ENCODE peak calls at places on chromosomes 7 and 10, in ten cellular contexts. M, G, K, N, H, J, X, Y, B and F are unnamed samples.
A peak's percentile ranks its signal among the peaks of the same experiment; 100 is the strongest.

GRCh38 chr7:102976493-102976892 is 63.7 kb downstream of the LRRC17 start:
- DNase-seq in M (no peak), G (no peak), K (no peak), N (no peak), H (no peak), J (no peak), X (no peak), Y (no peak), B (no peak), F (no peak)

GRCh38 chr10:43304687-43305333 is 37.9 kb upstream of the RASGEF1A start:
- DNase-seq in M (no peak), G (peak; percentile 87), K (peak; percentile 76), N (peak; percentile 51), H (peak; percentile 43), J (peak; percentile 79), X (no peak), Y (peak; percentile 94), B (peak; percentile 83), F (peak; percentile 76)

GRCh38 chr7:99011706-99012404 is 132.1 kb downstream of the SMURF1 start:
- DNase-seq in M (no peak), G (peak; percentile 53), K (peak; percentile 14), N (no peak), H (no peak), J (peak; percentile 48), X (no peak), Y (no peak), B (peak; percentile 18), F (no peak)

GRCh38 chr7:45292481-45292880 is 134.9 kb downstream of the RAMP3 start:
- DNase-seq in M (no peak), G (no peak), K (no peak), N (no peak), H (no peak), J (no peak), X (no peak), Y (no peak), B (no peak), F (no peak)

GRCh38 chr10:5543628-5544027 is 18.9 kb downstream of the CALML3 start:
- DNase-seq in M (no peak), G (no peak), K (no peak), N (no peak), H (peak; percentile 33), J (no peak), X (no peak), Y (no peak), B (no peak), F (no peak)

GRCh38 chr7:139738772-139739171 is 39.0 kb downstream of the HIPK2 start:
- DNase-seq in M (no peak), G (no peak), K (no peak), N (no peak), H (no peak), J (no peak), X (no peak), Y (no peak), B (no peak), F (no peak)

GRCh38 chr10:93777092-93777491 is 19.4 kb downstream of the LGI1 start:
- DNase-seq in M (no peak), G (no peak), K (no peak), N (no peak), H (no peak), J (no peak), X (no peak), Y (no peak), B (no peak), F (no peak)

GRCh38 chr10:129550111-129550510 is 83.1 kb downstream of the MGMT start:
- DNase-seq in M (no peak), G (no peak), K (no peak), N (no peak), H (no peak), J (no peak), X (no peak), Y (no peak), B (no peak), F (no peak)

GRCh38 chr7:64869912-64870562 is 33.0 kb upstream of the ZNF273 start:
- DNase-seq in M (no peak), G (no peak), K (no peak), N (peak; percentile 2), H (no peak), J (no peak), X (no peak), Y (peak; percentile 89), B (no peak), F (no peak)

GRCh38 chr10:126082067-126082466 is 185.7 kb downstream of the FANK1 start:
- DNase-seq in M (no peak), G (peak; percentile 45), K (no peak), N (no peak), H (no peak), J (no peak), X (no peak), Y (no peak), B (no peak), F (no peak)

GRCh38 chr7:37065779-37066271 is 341.5 kb upstream of the AOAH start:
- DNase-seq in M (no peak), G (no peak), K (no peak), N (no peak), H (no peak), J (no peak), X (no peak), Y (no peak), B (no peak), F (no peak)

GRCh38 chr7:155948423-155948822 is 136.2 kb upstream of the SHH start:
- DNase-seq in M (no peak), G (peak; percentile 38), K (no peak), N (no peak), H (no peak), J (no peak), X (no peak), Y (peak; percentile 88), B (no peak), F (no peak)

GRCh38 chr7:155944901-155945300 is 132.6 kb upstream of the SHH start:
- DNase-seq in M (no peak), G (no peak), K (no peak), N (no peak), H (no peak), J (no peak), X (no peak), Y (no peak), B (no peak), F (no peak)

GRCh38 chr7:155947051-155947450 is 134.8 kb upstream of the SHH start:
- DNase-seq in M (no peak), G (no peak), K (no peak), N (no peak), H (peak; percentile 29), J (no peak), X (no peak), Y (no peak), B (no peak), F (no peak)

GRCh38 chr7:155943251-155943899 is 131.1 kb upstream of the SHH start:
- DNase-seq in M (no peak), G (no peak), K (no peak), N (no peak), H (no peak), J (no peak), X (no peak), Y (peak; percentile 80), B (no peak), F (no peak)

GRCh38 chr7:155945670-155946325 is 133.5 kb upstream of the SHH start:
- DNase-seq in M (no peak), G (peak; percentile 19), K (no peak), N (no peak), H (no peak), J (no peak), X (no peak), Y (peak; percentile 75), B (no peak), F (no peak)
- TF ChIP-seq EP300 in M (no peak), G (no peak), K (no peak), N (no peak), H (no peak), J (no peak), X (no peak), Y (no peak), B (no peak), F (no peak)

DNA sequence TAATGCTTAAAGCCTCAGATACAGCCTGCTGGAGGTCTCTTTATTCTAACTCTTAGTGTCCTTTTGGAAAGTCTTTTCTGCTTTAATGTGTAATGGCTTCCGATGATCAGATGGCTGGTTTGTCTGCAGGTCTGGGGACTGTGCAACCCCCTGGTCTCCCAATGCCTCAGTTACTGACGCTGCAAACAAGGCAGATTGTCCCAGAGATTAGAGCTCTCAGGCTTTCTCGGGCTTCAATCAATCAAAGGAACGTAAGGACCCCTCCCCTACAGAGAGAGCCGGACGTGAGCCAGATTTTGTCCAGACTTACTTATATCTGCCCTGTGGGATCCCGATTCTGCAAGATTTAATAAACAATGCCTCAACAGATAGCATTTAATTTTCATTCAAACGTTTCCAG is 143.2 kb downstream of the PRPF18 start:
- DNase-seq in M (no peak), G (no peak), K (no peak), N (no peak), H (no peak), J (no peak), X (no peak), Y (no peak), B (no peak), F (no peak)
- TF ChIP-seq POLR2A in M (no peak), G (no peak), K (no peak), N (no peak), H (no peak), J (no peak), X (no peak), Y (no peak), B (no peak), F (no peak)

DNA sequence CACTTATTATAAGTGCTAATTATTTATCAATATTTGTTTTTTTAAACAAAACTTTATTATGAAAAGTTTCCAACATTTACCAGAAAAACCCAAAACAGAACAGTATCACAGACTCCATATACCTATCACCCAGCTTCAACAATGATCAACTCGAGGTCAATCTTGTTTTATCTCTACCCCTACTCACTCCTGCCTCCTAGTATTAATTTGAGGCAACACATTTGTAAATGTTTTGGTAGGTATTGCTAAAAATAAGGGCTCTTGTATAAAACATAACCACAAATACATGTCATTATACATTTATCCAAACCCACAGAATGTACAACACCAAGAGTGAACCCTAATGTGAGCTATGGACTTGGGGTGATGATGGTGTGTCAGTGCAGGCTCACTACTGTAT is 15.9 kb upstream of the CDH23 start:
- DNase-seq in M (no peak), G (no peak), K (no peak), N (no peak), H (no peak), J (no peak), X (no peak), Y (no peak), B (no peak), F (no peak)
- TF ChIP-seq EP300 in M (no peak), G (no peak), K (no peak), N (no peak), H (no peak), J (no peak), X (no peak), Y (no peak), B (no peak), F (no peak)

DNA sequence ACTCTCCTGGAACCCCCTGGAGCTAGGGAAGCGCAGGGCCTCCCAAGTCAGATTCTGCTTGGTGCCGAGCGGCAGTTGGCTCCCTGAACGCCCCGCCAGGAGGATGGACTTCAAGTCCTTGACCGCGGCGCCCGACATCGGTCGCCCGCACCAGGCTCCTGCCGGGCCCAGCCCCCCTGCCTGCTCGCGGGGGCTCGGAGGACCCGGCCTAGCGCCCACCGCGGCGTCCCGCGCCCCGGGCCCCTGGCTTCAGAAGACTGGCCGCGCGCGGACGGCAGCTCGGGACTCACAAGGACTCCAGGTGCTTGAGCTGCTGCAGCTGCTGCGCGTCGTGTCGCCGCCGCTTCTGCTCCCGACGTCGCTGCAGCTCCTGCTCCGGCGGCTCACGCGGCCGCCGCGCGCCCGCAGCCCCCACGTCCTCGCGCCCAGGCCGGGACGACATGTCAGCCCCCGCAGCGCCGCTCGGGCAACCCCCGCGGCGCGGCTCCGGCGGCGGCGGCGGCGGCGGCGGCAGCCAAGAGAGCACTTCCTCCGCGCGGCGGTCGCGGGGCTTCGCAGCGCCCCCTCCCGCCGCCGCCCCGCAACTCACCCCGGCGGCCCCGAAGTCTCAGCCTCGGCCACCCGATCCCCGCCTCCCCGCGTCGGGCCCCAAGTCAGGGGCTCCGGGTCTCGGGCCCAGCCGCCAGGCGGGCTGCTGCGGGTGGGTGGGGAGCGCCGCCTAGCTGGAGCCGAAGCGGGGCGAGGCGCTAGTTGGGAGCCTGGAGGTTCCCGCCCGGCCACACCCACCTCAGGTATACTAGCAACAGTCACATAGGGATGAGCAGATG is at the start of gene RP9:
- DNase-seq in M (no peak), G (peak; percentile 77), K (peak; percentile 66), N (peak; percentile 33), H (peak; percentile 77), J (peak; percentile 70), X (peak; percentile 71), Y (no peak), B (peak; percentile 72), F (peak; percentile 69)
- TF ChIP-seq POLR2A in M (no peak), G (no peak), K (no peak), N (no peak), H (peak; percentile 72), J (no peak), X (peak; percentile 69), Y (no peak), B (peak; percentile 59), F (no peak)